ENCODE peak calls at places on chromosomes 4 and X, in six cellular contexts. A is neuronal stem cell, X is mesendoderm, O is H9, T is IMR-90, F is trophoblast cell. R is an unnamed sample.

GRCh38 chr4:170057851-170058250 is 31.7 kb upstream of the MFAP3L start:
- DNase-seq in F (no peak), T (no peak), O (no peak), X (peak; percentile 66), A (no peak), R (no peak)

GRCh38 chr4:22348410-22348809 is 167.5 kb downstream of the ADGRA3 start:
- DNase-seq in F (peak; percentile 36), O (no peak), T (peak; percentile 70), X (peak; percentile 49), A (no peak), R (no peak)

GRCh38 chrX:109889289-109890006 is 113.5 kb upstream of the TMEM164 start:
- DNase-seq in A (no peak), F (no peak), T (peak; percentile 27), O (no peak), X (peak; percentile 15), R (peak; percentile 26)

GRCh38 chrX:7110821-7111276 is 36.7 kb upstream of the STS start:
- DNase-seq in X (peak; percentile 67), T (no peak), A (no peak), F (no peak), O (no peak), R (no peak)

GRCh38 chr4:41935652-41936021 is 408 bp downstream of the TMEM33 start:
- DNase-seq in O (no peak), F (peak; percentile 43), A (no peak), X (no peak), T (peak; percentile 10), R (peak; percentile 59)

GRCh38 chr4:71222661-71223060 is 116.2 kb upstream of the SLC4A4 start:
- DNase-seq in A (no peak), F (peak; percentile 36), X (no peak), O (no peak), T (no peak), R (no peak)

GRCh38 chrX:119501511-119502148 is 33.4 kb downstream of the SLC25A5 start:
- DNase-seq in F (peak; percentile 29), X (no peak), O (no peak), A (no peak), T (no peak), R (no peak)

GRCh38 chrX:153438522-153438921 is 7.3 kb downstream of the TREX2 start:
- DNase-seq in X (peak; percentile 34), T (peak; percentile 7), F (peak; percentile 20), A (no peak), O (no peak), R (peak; percentile 11)

GRCh38 chr4:147910315-147910714 is 178.4 kb downstream of the ARHGAP10 start:
- DNase-seq in A (no peak), T (peak; percentile 29), X (no peak), F (peak; percentile 79), O (no peak), R (no peak)

GRCh38 chr4:81786063-81786763 is 314.5 kb upstream of the RASGEF1B start:
- DNase-seq in F (no peak), T (no peak), X (no peak), O (no peak), A (no peak), R (peak; percentile 58)

GRCh38 chr4:140691369-140691768 is 64.8 kb downstream of the TBC1D9 start:
- DNase-seq in A (no peak), X (peak; percentile 67), O (no peak), F (peak; percentile 50), T (peak; percentile 62), R (peak; percentile 44)

GRCh38 chr4:38119663-38120374 is 159.6 kb downstream of the PTTG2 start:
- DNase-seq in T (peak; percentile 88), O (no peak), X (peak; percentile 31), F (no peak), A (no peak), R (peak; percentile 96)

GRCh38 chr4:103011378-103012025 is 8.0 kb downstream of the SLC9B1 start:
- DNase-seq in O (no peak), A (no peak), X (peak; percentile 53), T (peak; percentile 48), F (peak; percentile 95), R (peak; percentile 4)

GRCh38 chr4:68375667-68376559 is 26.0 kb upstream of the YTHDC1 start:
- DNase-seq in F (peak; percentile 79), O (peak; percentile 68), A (peak; percentile 29), X (peak; percentile 82), T (peak; percentile 64), R (peak; percentile 67)

GRCh38 chrX:85031505-85031904 is 27.8 kb downstream of the APOOL start:
- DNase-seq in F (no peak), O (no peak), A (no peak), T (no peak), X (no peak), R (no peak)

GRCh38 chr4:54032558-54033135 is 31.8 kb downstream of the CHIC2 start:
- DNase-seq in F (no peak), A (no peak), T (no peak), X (no peak), O (no peak), R (no peak)

GRCh38 chr4:187184513-187184912 is 460.9 kb upstream of the FAT1 start:
- DNase-seq in A (no peak), T (no peak), X (no peak), F (no peak), O (no peak), R (no peak)

GRCh38 chr4:74018771-74019170 is 19.7 kb downstream of the CXCL3 start:
- DNase-seq in T (peak; percentile 14), A (no peak), F (peak; percentile 24), X (no peak), O (no peak), R (no peak)

GRCh38 chrX:1031521-1032430 is 180.7 kb downstream of the CRLF2 start:
- DNase-seq in O (peak; percentile 30), X (no peak), A (no peak), T (no peak), F (no peak), R (no peak)

GRCh38 chr4:62399242-62399641 is 1199.1 kb downstream of the ADGRL3 start:
- DNase-seq in A (no peak), F (no peak), O (no peak), X (no peak), T (no peak), R (peak; percentile 7)

GRCh38 chr4:48016141-48017107 is at the start of the genes CNGA1 and NIPAL1:
- DNase-seq in X (peak; percentile 92), T (peak; percentile 23), A (peak; percentile 64), F (peak; percentile 98), O (peak; percentile 94), R (peak; percentile 76)

GRCh38 chrX:1391370-1391706 is 575 bp downstream of the SLC25A6 start:
- DNase-seq in T (no peak), O (no peak), A (peak; percentile 87), F (peak; percentile 97), X (peak; percentile 91), R (no peak)

GRCh38 chrX:10259716-10260115 is 102.9 kb downstream of the CLCN4 start:
- DNase-seq in X (no peak), O (no peak), F (peak; percentile 17), T (peak; percentile 55), A (no peak), R (no peak)

GRCh38 chr4:113564493-113564892 is 197.0 kb downstream of the CAMK2D start:
- DNase-seq in O (no peak), A (no peak), T (no peak), F (no peak), X (peak; percentile 44), R (no peak)

GRCh38 chr4:152935138-152935537 is 985 bp upstream of the FHDC1 start:
- DNase-seq in T (no peak), F (peak; percentile 84), O (peak; percentile 73), A (peak; percentile 35), X (peak; percentile 92), R (peak; percentile 6)

GRCh38 chrX:130826249-130826648 is 76.8 kb downstream of the ENOX2 start:
- DNase-seq in X (no peak), F (no peak), A (no peak), O (no peak), T (no peak), R (no peak)

GRCh38 chr4:3436048-3436797 is 5.5 kb upstream of the HGFAC start:
- DNase-seq in O (no peak), F (no peak), T (no peak), X (no peak), A (no peak), R (no peak)

GRCh38 chr4:2935762-2936743 is 27.2 kb downstream of the NOP14 start:
- DNase-seq in X (no peak), A (no peak), F (no peak), O (no peak), T (no peak), R (no peak)

GRCh38 chrX:23773601-23774175 is 9.3 kb upstream of the SAT1 start:
- DNase-seq in A (no peak), O (no peak), F (no peak), T (no peak), X (no peak), R (peak; percentile 20)

GRCh38 chr4:120865985-120866384 is 56.5 kb downstream of the PRDM5 start:
- DNase-seq in X (peak; percentile 49), A (peak; percentile 40), T (peak; percentile 31), O (peak; percentile 29), F (no peak), R (no peak)

GRCh38 chr4:173242466-173243250 is 74.0 kb downstream of the GALNT7 start:
- DNase-seq in O (no peak), X (no peak), T (no peak), F (no peak), A (no peak), R (no peak)
- H3K23ac ChIP-seq in O (no peak overlapping the region), X (no peak overlapping the region), T (no peak overlapping the region), F (no peak overlapping the region), A (no peak overlapping the region), R (no peak overlapping the region)

GRCh38 chr4:110088670-110089069 is 109.7 kb downstream of the ELOVL6 start:
- DNase-seq in X (peak; percentile 85), F (no peak), A (no peak), O (no peak), T (peak; percentile 76), R (peak; percentile 81)
- H3K23ac ChIP-seq in X (peak overlapping the region; percentile 71), F (no peak overlapping the region), A (no peak overlapping the region), O (no peak overlapping the region), T (no peak overlapping the region), R (no peak overlapping the region)

GRCh38 chrX:40106677-40107290 is 9.0 kb upstream of the BCOR start:
- DNase-seq in A (no peak), F (no peak), X (peak; percentile 86), T (no peak), O (peak; percentile 82), R (peak; percentile 31)
- H3K23ac ChIP-seq in A (no peak overlapping the region), F (no peak overlapping the region), X (no peak overlapping the region), T (no peak overlapping the region), O (no peak overlapping the region), R (no peak overlapping the region)

DNA sequence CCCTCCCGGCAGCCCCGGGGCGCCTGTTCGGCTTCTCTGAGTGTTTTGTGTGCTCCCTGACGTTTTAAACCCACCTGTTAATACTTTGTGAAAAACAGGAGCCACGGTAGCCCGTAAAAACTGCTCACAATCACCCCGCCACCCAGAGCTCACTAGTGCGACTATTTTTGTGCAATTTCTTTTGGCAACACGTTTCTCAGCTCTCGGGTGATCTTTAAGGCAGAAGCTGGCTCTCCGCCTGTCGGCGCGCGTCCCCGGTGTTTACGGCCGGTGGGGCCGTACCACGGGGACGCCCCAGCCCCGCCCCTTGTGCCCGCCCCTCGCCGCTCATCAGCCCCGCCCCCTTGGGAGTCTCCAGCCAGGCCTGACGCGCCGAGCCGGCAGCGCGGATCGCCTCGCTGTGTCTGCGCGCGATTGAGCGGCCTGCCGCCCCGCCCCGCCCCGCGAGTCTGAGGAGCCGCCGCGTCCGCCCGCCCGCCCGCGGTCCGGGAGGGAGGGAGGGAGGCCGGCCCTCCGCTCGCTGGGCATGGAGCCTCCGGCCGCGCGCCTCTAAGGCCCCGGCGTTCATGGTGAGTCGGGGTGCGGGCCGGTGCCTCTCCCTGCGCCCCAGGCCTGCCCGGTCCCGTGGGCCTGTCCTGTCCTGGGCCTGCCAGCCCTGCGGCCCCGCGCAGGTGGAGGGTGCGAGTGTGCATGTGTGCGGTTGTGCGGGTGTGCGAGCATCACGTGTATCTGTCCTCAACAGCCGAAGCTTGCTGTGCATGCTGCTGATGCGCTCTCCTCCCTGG is 56.2 kb upstream of the TADA2B start:
- DNase-seq in A (peak; percentile 93), T (peak; percentile 90), X (peak; percentile 95), O (peak; percentile 95), F (peak; percentile 95), R (peak; percentile 94)
- H3K23ac ChIP-seq in A (peak overlapping the region; percentile 92), T (peak overlapping the region; percentile 91), X (no peak overlapping the region), O (no peak overlapping the region), F (no peak overlapping the region), R (peak overlapping the region; percentile 81)